ENCODE peak calls at places on chromosome 5, in four cellular contexts. U, G, Q and Z are unnamed samples.

GRCh38 chr5:132180134-132180745 is 47.4 kb downstream of the P4HA2 start:
- DNase-seq in U (peak), G (peak), Q (no peak), Z (peak)

GRCh38 chr5:132476853-132477729 is 13.5 kb downstream of the IRF1 start:
- DNase-seq in U (no peak), G (no peak), Q (no peak), Z (no peak)

GRCh38 chr5:124161286-124161685 is 585.2 kb downstream of the ZNF608 start:
- DNase-seq in U (no peak), G (no peak), Q (no peak), Z (no peak)

GRCh38 chr5:139137703-139138102 is 60.5 kb downstream of the SIL1 start:
- DNase-seq in U (peak), G (peak), Q (no peak), Z (peak)

GRCh38 chr5:15844871-15845270 is 334.7 kb downstream of the MARCHF11 start:
- DNase-seq in U (no peak), G (no peak), Q (no peak), Z (no peak)

GRCh38 chr5:82004511-82004910 is 32.7 kb downstream of the ATG10 start:
- DNase-seq in U (no peak), G (no peak), Q (no peak), Z (no peak)

GRCh38 chr5:66861402-66861801 is 265.2 kb downstream of the MAST4 start:
- DNase-seq in U (no peak), G (no peak), Q (no peak), Z (no peak)

GRCh38 chr5:122313001-122313402 is 965 bp downstream of the SNCAIP start:
- DNase-seq in U (no peak), G (no peak), Q (no peak), Z (no peak)

GRCh38 chr5:2381861-2382260 is 369.6 kb downstream of the IRX2 start:
- DNase-seq in U (no peak), G (no peak), Q (no peak), Z (no peak)

GRCh38 chr5:53257806-53258373 is 148.3 kb upstream of the MOCS2 start:
- DNase-seq in U (no peak), G (no peak), Q (no peak), Z (no peak)

GRCh38 chr5:68330564-68330963 is 115.0 kb downstream of the PIK3R1 start:
- DNase-seq in U (no peak), G (no peak), Q (no peak), Z (no peak)

GRCh38 chr5:99355881-99356280 is 427.1 kb upstream of the CHD1 start:
- DNase-seq in U (no peak), G (no peak), Q (no peak), Z (no peak)

GRCh38 chr5:9118852-9119251 is 427.0 kb downstream of the SEMA5A start:
- DNase-seq in U (no peak), G (no peak), Q (no peak), Z (no peak)

GRCh38 chr5:9112520-9113291 is 433.2 kb downstream of the SEMA5A start:
- DNase-seq in U (no peak), G (no peak), Q (no peak), Z (no peak)

DNA sequence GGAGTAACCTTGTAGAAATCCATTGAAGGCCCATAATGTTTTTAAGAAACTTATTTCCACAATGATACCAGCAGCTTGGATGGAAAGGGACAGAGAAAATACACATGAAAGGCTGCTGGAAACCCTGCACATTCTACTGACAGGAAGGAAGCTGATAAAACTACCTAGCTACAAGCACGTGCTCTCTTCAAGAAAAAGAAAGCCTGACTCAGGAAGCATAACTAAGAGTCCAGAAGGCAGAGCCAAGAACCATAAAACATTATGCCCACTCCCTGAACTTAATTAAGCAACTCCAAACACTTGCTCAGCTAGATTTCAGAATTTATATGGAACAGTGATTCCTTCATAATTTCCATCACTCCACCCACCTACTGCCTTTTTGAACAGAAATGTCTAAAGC is 430.8 kb downstream of the SEMA5A start:
- DNase-seq in U (no peak), G (no peak), Q (no peak), Z (no peak)
- TF ChIP-seq BHLHE40 in U (no peak), G (no peak), Q (no peak), Z (no peak)

GRCh38 chr5:93423333-93423714 is 157.7 kb downstream of the NR2F1-AS1 start:
- DNase-seq in U (no peak), G (no peak), Q (no peak), Z (no peak)
- TF ChIP-seq TARDBP in U (no peak), G (no peak), Q (no peak), Z (no peak)

GRCh38 chr5:78586251-78586650 is 62.3 kb downstream of the LHFPL2 start:
- DNase-seq in U (no peak), G (no peak), Q (no peak), Z (no peak)
- TF ChIP-seq BHLHE40 in U (no peak), G (no peak), Q (no peak), Z (no peak)

DNA sequence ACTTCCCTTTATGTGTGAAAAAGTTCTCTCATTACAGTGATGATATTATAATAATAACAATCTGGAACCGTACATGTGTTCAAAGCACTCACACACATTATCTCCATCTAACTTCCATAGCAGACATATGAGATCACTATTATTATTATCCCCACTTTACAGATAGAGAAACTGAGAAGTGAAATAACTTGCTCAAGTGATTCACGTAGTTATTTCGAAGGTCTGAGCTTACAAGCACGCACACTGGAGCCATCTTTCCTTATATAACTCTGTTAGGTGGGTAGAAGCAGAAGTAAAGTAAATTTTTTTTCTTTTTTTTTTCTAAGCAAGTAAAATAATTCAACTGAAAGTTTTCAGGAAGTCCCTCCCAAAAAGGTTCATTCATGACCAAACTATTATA is 62.9 kb upstream of the PTGER4 start:
- DNase-seq in U (no peak), G (no peak), Q (no peak), Z (no peak)
- TF ChIP-seq TARDBP in U (no peak), G (no peak), Q (no peak), Z (no peak)

GRCh38 chr5:74075900-74076484 is 450.0 kb downstream of the ARHGEF28 start:
- DNase-seq in U (no peak), G (no peak), Q (no peak), Z (no peak)
- TF ChIP-seq BHLHE40 in U (no peak), G (no peak), Q (no peak), Z (no peak)

GRCh38 chr5:149002053-149002452 is 60.8 kb downstream of the SH3TC2 start:
- DNase-seq in U (peak), G (no peak), Q (no peak), Z (no peak)
- TF ChIP-seq TARDBP in U (no peak), G (no peak), Q (no peak), Z (no peak)

GRCh38 chr5:107868994-107869393 is 198.3 kb upstream of the EFNA5 start:
- DNase-seq in U (no peak), G (no peak), Q (no peak), Z (no peak)
- TF ChIP-seq BHLHE40 in U (no peak), G (no peak), Q (no peak), Z (no peak)

GRCh38 chr5:144024601-144025000 is 145.9 kb downstream of the YIPF5 start:
- DNase-seq in U (no peak), G (no peak), Q (no peak), Z (no peak)
- TF ChIP-seq TARDBP in U (no peak), G (no peak), Q (no peak), Z (no peak)

GRCh38 chr5:154368041-154368800 is 77.6 kb upstream of the SAP30L start:
- DNase-seq in U (peak), G (no peak), Q (no peak), Z (peak)

GRCh38 chr5:154371687-154372086 is 74.1 kb upstream of the SAP30L start:
- DNase-seq in U (no peak), G (no peak), Q (no peak), Z (no peak)

GRCh38 chr5:154370730-154371334 is 75.0 kb upstream of the SAP30L start:
- DNase-seq in U (no peak), G (no peak), Q (no peak), Z (no peak)

GRCh38 chr5:154370119-154370518 is 75.7 kb upstream of the SAP30L start:
- DNase-seq in U (no peak), G (no peak), Q (no peak), Z (no peak)

GRCh38 chr5:154369682-154370081 is 76.1 kb upstream of the SAP30L start:
- DNase-seq in U (no peak), G (peak), Q (no peak), Z (no peak)
- TF ChIP-seq BHLHE40 in U (no peak), G (no peak), Q (no peak), Z (no peak)

DNA sequence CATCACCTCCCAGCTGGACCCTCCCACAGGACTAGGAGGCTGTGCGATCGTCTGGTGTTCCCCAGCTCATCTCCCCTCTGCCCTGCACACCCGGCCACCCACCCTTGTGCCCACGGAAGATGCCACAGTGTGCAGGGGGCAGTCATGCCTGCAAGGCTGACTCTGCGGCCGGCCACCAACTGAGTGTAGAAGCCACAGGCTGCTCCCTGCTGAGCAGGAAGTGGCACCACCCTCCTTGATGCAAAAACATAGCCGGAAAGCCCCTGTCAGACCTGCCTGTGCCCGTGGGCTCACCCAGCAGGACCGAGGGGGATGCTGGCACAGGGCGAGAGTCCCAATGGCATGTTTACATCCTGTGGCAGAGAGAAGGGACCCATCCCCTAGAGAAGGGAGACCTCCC is 40.3 kb upstream of the SLC12A7 start:
- DNase-seq in U (no peak), G (no peak), Q (no peak), Z (no peak)
- TF ChIP-seq TARDBP in U (no peak), G (no peak), Q (no peak), Z (no peak)